ENCODE peak calls at places on chromosomes 1 and 21, in six cellular contexts. B is IMR-90, I is mesenchymal stem cell, N is H9, L is H1, F is trophoblast cell. U is an unnamed sample. For H3K9me3, the result is how much of the 10 kb centered on the place peaks cover.

GRCh38 chr1:228845101-228845500 is 109.8 kb downstream of the RHOU start:
- DNase-seq in B (no peak), I (no peak), N (no peak), L (peak), F (peak), U (no peak)

GRCh38 chr1:24900985-24901781 is 28.9 kb downstream of the RUNX3 start:
- DNase-seq in B (no peak), I (no peak), N (no peak), L (peak), F (no peak), U (no peak)

GRCh38 chr21:34558166-34558565 is 46.2 kb upstream of the KCNE1 start:
- DNase-seq in B (no peak), I (no peak), N (no peak), L (no peak), F (no peak), U (no peak)

GRCh38 chr1:244664353-244664752 is 11.4 kb downstream of the DESI2 start:
- DNase-seq in B (peak), I (no peak), N (no peak), L (no peak), F (no peak), U (no peak)

GRCh38 chr1:39973503-39974135 is 18.7 kb downstream of the MFSD2A start:
- DNase-seq in B (peak), I (peak), N (peak), L (peak), F (peak), U (peak)

GRCh38 chr1:151547900-151548230 is 7.8 kb downstream of the TUFT1 start:
- DNase-seq in B (no peak), I (no peak), N (no peak), L (no peak), F (no peak), U (no peak)

GRCh38 chr21:44801468-44802395 is at the start of gene UBE2G2:
- DNase-seq in B (peak), I (peak), N (peak), L (peak), F (peak), U (peak)

GRCh38 chr1:3461934-3462275 is 7.4 kb downstream of the ARHGEF16 start:
- DNase-seq in B (no peak), I (no peak), N (no peak), L (no peak), F (no peak), U (no peak)

GRCh38 chr1:108703939-108704338 is 8.8 kb upstream of the FNDC7 start:
- DNase-seq in B (peak), I (no peak), N (no peak), L (no peak), F (no peak), U (no peak)

GRCh38 chr1:9717193-9718005 is 65.9 kb downstream of the PIK3CD start:
- DNase-seq in B (no peak), I (no peak), N (peak), L (no peak), F (no peak), U (no peak)

GRCh38 chr1:79845951-79846350 is 839.4 kb upstream of the ADGRL4 start:
- DNase-seq in B (peak), I (peak), N (no peak), L (no peak), F (no peak), U (no peak)

GRCh38 chr1:228875741-228876140 is 140.5 kb downstream of the RHOU start:
- DNase-seq in B (no peak), I (no peak), N (no peak), L (no peak), F (no peak), U (no peak)

GRCh38 chr1:216200941-216201340 is 222.3 kb downstream of the USH2A start:
- DNase-seq in B (no peak), I (no peak), N (no peak), L (no peak), F (no peak), U (no peak)

GRCh38 chr1:232340448-232340847 is 289.5 kb downstream of the SIPA1L2 start:
- DNase-seq in B (no peak), I (peak), N (no peak), L (no peak), F (peak), U (no peak)

GRCh38 chr1:94949681-94950661 is 23.1 kb upstream of the CNN3 start:
- DNase-seq in B (peak), I (peak), N (no peak), L (no peak), F (no peak), U (no peak)

GRCh38 chr1:151327903-151328674 is 873 bp upstream of the PI4KB start:
- DNase-seq in B (no peak), I (no peak), N (peak), L (peak), F (no peak), U (no peak)

GRCh38 chr1:43653339-43653738 is 3.4 kb downstream of the KDM4A start:
- DNase-seq in B (peak), I (peak), N (peak), L (peak), F (no peak), U (no peak)

GRCh38 chr1:115669002-115669673 is 27.4 kb downstream of the VANGL1 start:
- DNase-seq in B (peak), I (peak), N (no peak), L (no peak), F (no peak), U (no peak)

GRCh38 chr1:12165342-12165741 is 1.4 kb upstream of the TNFRSF1B start:
- DNase-seq in B (no peak), I (peak), N (no peak), L (no peak), F (peak), U (no peak)

GRCh38 chr1:172286629-172287076 is 133.8 kb upstream of the C1orf105 start:
- DNase-seq in B (peak), I (peak), N (no peak), L (no peak), F (no peak), U (no peak)

GRCh38 chr1:200409761-200410565 is at the start of gene ZNF281:
- DNase-seq in B (peak), I (peak), N (peak), L (peak), F (peak), U (peak)
- H3K4ac ChIP-seq in B (peak), I (peak), N (peak), L (peak), F (peak), U (no peak)

GRCh38 chr1:97427371-97427770 is 493.5 kb downstream of the DPYD start:
- DNase-seq in B (no peak), I (no peak), N (no peak), L (no peak), F (no peak), U (no peak)

GRCh38 chr1:97423397-97423796 is 497.4 kb downstream of the DPYD start:
- DNase-seq in B (no peak), I (no peak), N (no peak), L (no peak), F (no peak), U (peak)

DNA sequence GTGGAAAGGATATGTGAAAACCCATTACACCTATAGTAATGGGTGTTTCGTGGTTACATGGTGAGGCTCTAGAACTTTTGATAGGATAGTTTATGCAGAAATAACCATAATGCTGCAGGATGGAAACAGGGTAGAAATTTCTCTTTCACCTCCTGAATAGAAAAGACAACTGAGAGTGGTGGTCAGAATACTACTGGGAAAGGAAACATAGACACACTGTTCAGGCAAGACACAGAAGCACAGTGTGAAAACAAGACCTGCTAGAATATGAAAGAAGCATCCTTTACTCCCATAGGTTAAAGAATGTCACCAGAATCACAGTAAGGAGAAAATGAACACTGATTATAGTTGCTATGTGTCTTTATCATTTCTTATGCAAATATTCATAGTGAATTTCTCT is 496.6 kb downstream of the DPYD start:
- DNase-seq in B (no peak), I (no peak), N (no peak), L (no peak), F (no peak), U (no peak)
- H3K9me3 ChIP-seq in B (under half), I (under half), N (under half), L (under half), F (under half), U (under half)

DNA sequence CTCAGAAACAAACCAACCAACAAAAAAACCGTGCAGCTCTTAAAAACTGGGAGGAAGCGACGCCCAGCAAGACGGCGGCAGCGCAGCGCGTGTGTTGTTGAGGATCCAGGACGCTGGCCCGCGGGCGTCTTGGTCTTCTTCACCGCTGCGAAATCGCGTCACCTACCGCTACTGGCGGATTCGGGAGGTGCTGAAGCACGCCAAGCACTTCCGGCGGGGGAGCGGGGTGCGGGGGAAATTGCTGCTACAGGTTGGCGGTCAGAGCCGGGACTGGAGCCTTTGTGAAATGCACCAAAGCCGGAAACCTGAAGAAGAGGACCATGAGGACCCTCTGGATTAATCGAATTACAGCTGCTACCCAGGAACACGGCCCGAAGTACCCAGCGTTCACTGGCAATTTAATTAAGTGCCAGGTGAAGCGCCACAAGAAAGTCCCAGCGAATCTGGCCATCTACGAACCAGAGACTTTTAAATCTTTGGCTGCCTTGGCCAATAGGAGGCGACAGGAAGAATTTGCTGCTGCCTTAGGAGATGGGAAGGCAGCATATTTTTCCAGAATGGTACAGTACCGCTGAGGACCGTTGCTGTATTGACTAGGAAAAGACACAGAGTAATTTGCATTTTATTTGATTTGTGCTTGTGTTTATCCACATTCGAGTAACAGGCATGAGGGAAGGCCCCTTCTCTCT is 11.9 kb upstream of the RIPPLY3 start:
- DNase-seq in B (no peak), I (no peak), N (peak), L (peak), F (peak), U (no peak)
- H3K4ac ChIP-seq in B (no peak), I (no peak), N (no peak), L (no peak), F (no peak), U (no peak)

GRCh38 chr1:147769107-147769506 is 8.7 kb upstream of the GJA5 start:
- DNase-seq in B (no peak), I (no peak), N (no peak), L (no peak), F (no peak), U (no peak)
- H3K9me3 ChIP-seq in B (under half), I (under half), N (under half), L (under half), F (under half), U (under half)

GRCh38 chr1:110340207-110340468 is 961 bp downstream of the RBM15 start:
- DNase-seq in B (no peak), I (no peak), N (peak), L (no peak), F (no peak), U (no peak)
- H3K4ac ChIP-seq in B (no peak), I (no peak), N (no peak), L (no peak), F (peak), U (no peak)

DNA sequence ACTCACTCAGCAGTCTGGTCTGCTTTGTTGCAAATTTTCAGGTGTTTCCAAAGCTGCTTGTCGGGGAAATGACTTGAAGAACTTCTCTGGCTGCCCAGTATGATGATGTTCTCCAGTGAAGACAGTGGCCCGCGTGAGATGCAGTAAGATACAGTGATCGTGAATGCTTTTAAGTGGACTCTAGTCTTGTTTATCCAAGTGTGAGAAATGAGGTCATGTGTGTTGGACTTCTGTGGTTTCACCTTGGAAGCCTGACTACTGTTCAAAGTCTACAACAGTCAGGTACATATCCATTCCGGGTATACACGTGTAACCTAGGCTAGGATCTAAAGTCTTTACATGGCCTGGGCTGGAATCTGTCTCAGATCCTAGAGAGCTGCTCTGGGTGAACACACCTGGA is 29.1 kb downstream of the ZNF695 start:
- DNase-seq in B (no peak), I (no peak), N (no peak), L (no peak), F (no peak), U (no peak)
- H3K9me3 ChIP-seq in B (under half), I (half or more), N (under half), L (half or more), F (under half), U (under half)

GRCh38 chr1:182617734-182618288 is 13.6 kb upstream of the RGS16 start:
- DNase-seq in B (peak), I (peak), N (no peak), L (no peak), F (no peak), U (no peak)
- H3K4ac ChIP-seq in B (no peak), I (no peak), N (no peak), L (no peak), F (no peak), U (no peak)

DNA sequence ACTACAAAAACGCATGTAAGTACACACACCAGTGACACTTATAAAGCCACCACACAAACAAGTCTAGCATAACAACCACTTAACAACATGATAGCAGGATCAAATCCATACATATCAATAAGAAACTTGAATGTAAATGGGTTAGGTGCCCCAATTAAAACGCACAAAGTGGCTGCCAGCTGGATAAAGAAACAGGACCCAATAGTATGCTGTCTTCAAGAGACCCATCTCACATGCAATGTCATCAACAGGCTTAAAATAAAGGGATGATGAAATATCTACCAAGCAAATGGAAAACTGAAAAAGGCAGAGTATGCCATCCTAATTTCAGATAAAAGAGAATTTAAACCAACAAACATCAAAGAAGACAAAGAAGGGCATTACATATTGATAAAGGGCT is 109.6 kb downstream of the SLC5A9 start:
- DNase-seq in B (no peak), I (no peak), N (no peak), L (no peak), F (no peak), U (no peak)
- H3K9me3 ChIP-seq in B (under half), I (under half), N (under half), L (under half), F (under half), U (under half)

GRCh38 chr1:6822530-6823359 is 37.5 kb downstream of the CAMTA1 start:
- DNase-seq in B (no peak), I (peak), N (no peak), L (no peak), F (no peak), U (no peak)
- H3K4ac ChIP-seq in B (no peak), I (no peak), N (no peak), L (no peak), F (no peak), U (no peak)